ENCODE peak calls at places on chromosome 20, in seven cellular contexts. X, W, A, Q, N, S and T are unnamed samples.

GRCh38 chr20:57476641-57477461 is 48.1 kb downstream of the CTCFL start:
- DNase-seq in X (no peak), W (no peak), A (no peak), Q (no peak), N (peak), S (no peak), T (peak)

GRCh38 chr20:24653306-24653705 is 183.9 kb downstream of the SYNDIG1 start:
- DNase-seq in X (peak), W (no peak), A (no peak), Q (no peak), N (no peak), S (no peak), T (no peak)

GRCh38 chr20:53899351-53900167 is 170.8 kb downstream of the BCAS1 start:
- DNase-seq in X (peak), W (no peak), A (peak), Q (no peak), N (no peak), S (peak), T (no peak)

GRCh38 chr20:2112910-2113309 is 11.3 kb downstream of the STK35 start:
- DNase-seq in X (no peak), W (no peak), A (no peak), Q (no peak), N (no peak), S (no peak), T (no peak)

GRCh38 chr20:33828326-33828834 is 17.2 kb downstream of the CHMP4B start:
- DNase-seq in X (no peak), W (no peak), A (no peak), Q (no peak), N (no peak), S (no peak), T (no peak)

GRCh38 chr20:46544576-46544975 is 5.9 kb downstream of the OCSTAMP start:
- DNase-seq in X (no peak), W (no peak), A (no peak), Q (no peak), N (no peak), S (no peak), T (no peak)

GRCh38 chr20:46111028-46111835 is 6.9 kb upstream of the CD40 start:
- DNase-seq in X (no peak), W (peak), A (peak), Q (no peak), N (no peak), S (no peak), T (peak)

GRCh38 chr20:57258055-57258454 is 8.4 kb downstream of the BMP7 start:
- DNase-seq in X (no peak), W (no peak), A (no peak), Q (no peak), N (no peak), S (no peak), T (no peak)

GRCh38 chr20:25526446-25526845 is 58.9 kb downstream of the NINL start:
- DNase-seq in X (no peak), W (no peak), A (no peak), Q (no peak), N (no peak), S (no peak), T (no peak)

GRCh38 chr20:18465536-18466200 is 1.2 kb downstream of the DZANK1 start:
- DNase-seq in X (peak), W (no peak), A (no peak), Q (no peak), N (no peak), S (no peak), T (no peak)

GRCh38 chr20:10553326-10553984 is 118.3 kb downstream of the SLX4IP start:
- DNase-seq in X (peak), W (peak), A (peak), Q (peak), N (peak), S (no peak), T (no peak)

GRCh38 chr20:36777152-36777551 is 3.6 kb upstream of the DSN1 start:
- DNase-seq in X (no peak), W (no peak), A (no peak), Q (no peak), N (no peak), S (no peak), T (no peak)

GRCh38 chr20:11329271-11329670 is 588.4 kb upstream of the BTBD3 start:
- DNase-seq in X (no peak), W (no peak), A (no peak), Q (no peak), N (no peak), S (no peak), T (no peak)

GRCh38 chr20:50190251-50191064 is at the start of gene CEBPB:
- DNase-seq in X (peak), W (peak), A (peak), Q (peak), N (peak), S (no peak), T (peak)

GRCh38 chr20:61192254-61192950 is 59.7 kb upstream of the CDH4 start:
- DNase-seq in X (no peak), W (no peak), A (no peak), Q (no peak), N (no peak), S (no peak), T (no peak)

GRCh38 chr20:36856691-36857635 is 19.0 kb upstream of the TLDC2 start:
- DNase-seq in X (no peak), W (peak), A (no peak), Q (no peak), N (peak), S (no peak), T (no peak)

GRCh38 chr20:3563548-3564177 is 92.8 kb downstream of the ATRN start:
- DNase-seq in X (peak), W (no peak), A (no peak), Q (no peak), N (peak), S (peak), T (no peak)

GRCh38 chr20:24405810-24406209 is 63.6 kb upstream of the SYNDIG1 start:
- DNase-seq in X (no peak), W (no peak), A (no peak), Q (no peak), N (no peak), S (no peak), T (no peak)

GRCh38 chr20:50571466-50571865 is 61.3 kb downstream of the PTPN1 start:
- DNase-seq in X (no peak), W (no peak), A (no peak), Q (peak), N (no peak), S (no peak), T (no peak)

GRCh38 chr20:50930139-50931047 is 844 bp downstream of the ADNP start:
- DNase-seq in X (no peak), W (peak), A (peak), Q (no peak), N (peak), S (no peak), T (no peak)

GRCh38 chr20:23570178-23570577 is 1.9 kb upstream of the CST9L start:
- DNase-seq in X (no peak), W (no peak), A (peak), Q (no peak), N (no peak), S (no peak), T (no peak)

GRCh38 chr20:60345106-60345505 is 386.9 kb downstream of the CDH26 start:
- DNase-seq in X (no peak), W (no peak), A (no peak), Q (peak), N (peak), S (no peak), T (no peak)

GRCh38 chr20:53677447-53678314 is 84.0 kb upstream of the ZNF217 start:
- DNase-seq in X (peak), W (peak), A (peak), Q (peak), N (peak), S (no peak), T (no peak)

GRCh38 chr20:58613061-58613854 is 37.8 kb upstream of the STX16 start:
- DNase-seq in X (no peak), W (no peak), A (no peak), Q (no peak), N (no peak), S (no peak), T (no peak)

GRCh38 chr20:9609892-9610502 is 95.6 kb downstream of the LAMP5 start:
- DNase-seq in X (no peak), W (peak), A (peak), Q (peak), N (peak), S (peak), T (no peak)

GRCh38 chr20:20214757-20215275 is 153.1 kb upstream of the INSM1 start:
- DNase-seq in X (no peak), W (no peak), A (no peak), Q (no peak), N (no peak), S (no peak), T (no peak)

GRCh38 chr20:36281785-36282380 is 24.3 kb upstream of the DLGAP4 start:
- DNase-seq in X (no peak), W (no peak), A (no peak), Q (no peak), N (no peak), S (no peak), T (no peak)

GRCh38 chr20:45408646-45409213 is 641 bp downstream of the DBNDD2 start:
- DNase-seq in X (no peak), W (no peak), A (no peak), Q (no peak), N (no peak), S (no peak), T (no peak)

GRCh38 chr20:49725694-49726093 is 12.0 kb upstream of the B4GALT5 start:
- DNase-seq in X (no peak), W (no peak), A (no peak), Q (no peak), N (no peak), S (no peak), T (no peak)

GRCh38 chr20:45229264-45230056 is 8.3 kb downstream of the SEMG2 start:
- DNase-seq in X (no peak), W (no peak), A (peak), Q (peak), N (peak), S (no peak), T (no peak)

GRCh38 chr20:854601-855000 is 21.1 kb downstream of the FAM110A start:
- DNase-seq in X (no peak), W (no peak), A (no peak), Q (no peak), N (no peak), S (no peak), T (no peak)

GRCh38 chr20:51712501-51713212 is 55.5 kb downstream of the ATP9A start:
- DNase-seq in X (peak), W (no peak), A (no peak), Q (peak), N (peak), S (no peak), T (no peak)

DNA sequence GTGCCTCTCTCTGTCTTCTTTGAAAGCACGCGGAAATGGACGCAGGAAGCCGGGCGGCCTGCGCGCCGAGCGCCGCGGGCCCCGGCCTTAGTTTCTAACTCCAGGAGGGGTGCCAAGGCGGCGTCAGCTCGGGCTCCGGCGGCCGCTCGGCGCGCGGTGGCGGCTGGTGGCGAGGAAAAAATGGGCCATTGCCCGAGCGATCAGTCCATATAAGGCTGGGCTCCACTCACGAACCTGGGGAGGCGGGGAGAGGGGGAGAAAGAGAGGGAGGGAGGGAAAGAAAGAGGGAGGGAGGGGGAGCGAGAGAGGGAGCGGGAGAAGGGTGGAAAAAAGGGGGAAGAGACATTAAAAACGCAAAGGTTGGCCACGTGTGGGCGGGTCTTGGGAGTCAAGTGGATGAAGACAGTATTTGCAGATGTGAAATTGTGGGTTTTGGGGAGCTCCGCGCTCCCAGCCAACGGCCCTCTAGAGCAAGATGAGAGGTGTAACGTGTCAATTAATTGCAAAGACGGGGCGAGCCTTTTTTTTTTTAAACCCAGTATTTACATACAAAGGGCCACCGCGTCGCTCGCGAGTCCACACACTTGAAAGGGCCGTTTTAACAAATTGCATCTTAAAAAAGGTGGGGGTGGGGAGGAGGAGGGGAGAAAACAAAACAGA is at the start of gene NKX2-2:
- DNase-seq in X (no peak), W (no peak), A (no peak), Q (peak), N (peak), S (no peak), T (peak)
- TF ChIP-seq CTCF in X (no peak), W (no peak), A (no peak), Q (no peak), N (no peak), S (no peak), T (no peak)

GRCh38 chr20:41242352-41242751 is 75.2 kb downstream of the ZHX3 start:
- DNase-seq in X (no peak), W (no peak), A (no peak), Q (no peak), N (no peak), S (no peak), T (no peak)

GRCh38 chr20:41248371-41249024 is 69.0 kb downstream of the ZHX3 start:
- DNase-seq in X (no peak), W (peak), A (no peak), Q (no peak), N (no peak), S (no peak), T (no peak)

GRCh38 chr20:41242807-41243206 is 74.7 kb downstream of the ZHX3 start:
- DNase-seq in X (no peak), W (no peak), A (no peak), Q (no peak), N (no peak), S (no peak), T (no peak)

GRCh38 chr20:41247523-41248370 is 69.8 kb downstream of the ZHX3 start:
- DNase-seq in X (no peak), W (no peak), A (no peak), Q (no peak), N (no peak), S (no peak), T (no peak)

GRCh38 chr20:41245086-41245707 is 72.3 kb downstream of the ZHX3 start:
- DNase-seq in X (no peak), W (peak), A (no peak), Q (peak), N (peak), S (no peak), T (no peak)
- H3K27ac ChIP-seq in X (no peak), W (peak), A (peak), Q (no peak), N (peak), S (no peak), T (peak)

DNA sequence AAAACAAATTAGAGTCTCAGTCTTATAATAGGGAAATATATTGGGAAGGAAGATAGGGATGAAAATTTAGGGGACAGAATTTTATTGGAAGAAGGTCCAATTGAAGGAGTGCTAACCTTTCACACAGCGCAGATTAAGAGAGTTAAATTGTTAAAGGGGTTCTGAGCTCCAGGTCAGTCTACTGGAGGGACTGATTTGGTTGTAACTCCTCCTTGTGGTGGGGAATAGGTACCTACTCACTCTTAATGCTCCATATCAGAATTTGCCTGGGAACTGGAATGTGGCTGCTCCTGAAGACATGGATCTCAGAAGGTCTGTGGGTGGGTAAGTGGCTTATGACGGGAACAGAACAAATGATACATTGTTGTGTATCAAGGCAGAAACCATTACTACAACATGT is 143.5 kb downstream of the FLRT3 start:
- DNase-seq in X (peak), W (no peak), A (no peak), Q (no peak), N (no peak), S (no peak), T (no peak)
- TF ChIP-seq CTCF in X (no peak), W (no peak), A (no peak), Q (peak), N (peak), S (peak), T (no peak)

GRCh38 chr20:62826646-62827322 is 9.9 kb downstream of the COL9A3 start:
- DNase-seq in X (no peak), W (no peak), A (no peak), Q (no peak), N (no peak), S (no peak), T (no peak)

GRCh38 chr20:62823688-62824475 is 7.0 kb downstream of the COL9A3 start:
- DNase-seq in X (no peak), W (no peak), A (no peak), Q (peak), N (peak), S (no peak), T (no peak)

GRCh38 chr20:62825994-62826645 is 9.3 kb downstream of the COL9A3 start:
- DNase-seq in X (no peak), W (no peak), A (no peak), Q (no peak), N (no peak), S (no peak), T (no peak)

GRCh38 chr20:62824476-62825287 is 7.8 kb downstream of the COL9A3 start:
- DNase-seq in X (no peak), W (no peak), A (peak), Q (peak), N (peak), S (no peak), T (no peak)

GRCh38 chr20:62825288-62825993 is 8.6 kb downstream of the COL9A3 start:
- DNase-seq in X (no peak), W (no peak), A (no peak), Q (no peak), N (no peak), S (no peak), T (no peak)
- H3K27ac ChIP-seq in X (peak), W (peak), A (peak), Q (no peak), N (no peak), S (no peak), T (peak)